ENCODE peak calls at places on chromosome 6, in seven cellular contexts. K, V, N, G, J, S and R are unnamed samples.

GRCh38 chr6:134908906-134909516 is 40.9 kb downstream of the ALDH8A1 start:
- DNase-seq in K (no peak), S (peak; percentile 84), J (peak; percentile 58), V (no peak), N (no peak), G (peak; percentile 84), R (no peak)

GRCh38 chr6:89985744-89986493 is 91.7 kb downstream of the GJA10 start:
- DNase-seq in S (no peak), J (no peak), N (no peak), V (no peak), K (no peak), G (peak; percentile 42), R (peak; percentile 17)

GRCh38 chr6:91094341-91094740 is 507.5 kb upstream of the MAP3K7 start:
- DNase-seq in V (no peak), K (no peak), S (no peak), N (no peak), J (no peak), G (no peak), R (no peak)

GRCh38 chr6:2476376-2476775 is 231.0 kb upstream of the GMDS start:
- DNase-seq in K (no peak), G (no peak), S (peak; percentile 73), V (no peak), N (no peak), J (peak; percentile 80), R (no peak)

GRCh38 chr6:24359640-24360454 is 2.0 kb upstream of the DCDC2 start:
- DNase-seq in V (peak; percentile 53), S (peak; percentile 92), J (peak; percentile 59), N (peak; percentile 88), K (peak; percentile 79), G (peak; percentile 55), R (peak; percentile 57)

GRCh38 chr6:133340557-133340956 is 99.4 kb downstream of the EYA4 start:
- DNase-seq in K (no peak), V (no peak), S (peak; percentile 71), N (no peak), G (no peak), J (peak; percentile 40), R (no peak)

GRCh38 chr6:44182911-44183390 is 24.3 kb downstream of the CAPN11 start:
- DNase-seq in G (no peak), J (no peak), V (no peak), N (no peak), S (no peak), K (no peak), R (no peak)

GRCh38 chr6:158303210-158303731 is 9.0 kb upstream of the TULP4 start:
- DNase-seq in S (no peak), G (no peak), N (no peak), J (no peak), V (no peak), K (no peak), R (no peak)

GRCh38 chr6:108105584-108105983 is 31.0 kb upstream of the OSTM1 start:
- DNase-seq in S (no peak), V (no peak), J (no peak), G (no peak), K (no peak), N (no peak), R (no peak)

GRCh38 chr6:43211960-43212359 is 17.3 kb downstream of the DNPH1 start:
- DNase-seq in J (no peak), S (no peak), N (no peak), K (no peak), V (no peak), G (no peak), R (no peak)

GRCh38 chr6:130252527-130253237 is 29.9 kb upstream of the SAMD3 start:
- DNase-seq in V (no peak), N (no peak), J (no peak), S (no peak), G (no peak), K (no peak), R (no peak)